ENCODE peak calls at places on chromosomes 1 and 21, in ten cellular contexts. I is endothelial cell; B is fibroblast of lung; C is WTC11; G is GM06990; R is dorsolateral prefrontal cortex; H is brain microvascular endothelial cell; O is cardiac muscle cell; E is activated CD8-positive, alpha-beta T cell treated with anti-CD3 and anti-CD28 coated beads for 36 hours; J is IMR-90. V is an unnamed sample.

GRCh38 chr21:42421018-42421793 is 17.5 kb downstream of the UBASH3A start:
- DNase-seq in O (no peak), J (no peak), R (no peak), C (no peak), H (no peak), G (no peak), E (peak; percentile 68), B (no peak), I (no peak), V (no peak)

GRCh38 chr1:210535796-210536195 is 207.1 kb downstream of the HHAT start:
- DNase-seq in E (no peak), H (no peak), G (no peak), R (no peak), I (no peak), O (no peak), J (no peak), C (no peak), B (no peak), V (no peak)

GRCh38 chr1:72435025-72435424 is 152.7 kb upstream of the NEGR1 start:
- DNase-seq in C (no peak), B (peak; percentile 68), R (no peak), H (peak; percentile 23), I (no peak), G (no peak), O (no peak), J (peak; percentile 80), E (no peak), V (peak; percentile 20)

GRCh38 chr1:14345925-14346550 is 252.4 kb upstream of the KAZN start:
- DNase-seq in E (no peak), O (no peak), H (no peak), J (no peak), C (no peak), B (peak; percentile 48), R (no peak), I (no peak), G (no peak), V (peak; percentile 14)

GRCh38 chr1:204573563-204573925 is 57.3 kb downstream of the MDM4 start:
- DNase-seq in R (no peak), O (no peak), J (peak; percentile 63), I (no peak), E (no peak), G (no peak), C (no peak), H (peak; percentile 24), B (peak; percentile 62), V (no peak)

GRCh38 chr1:19643602-19644419 is at the start of gene NBL1:
- DNase-seq in H (peak; percentile 37), R (no peak), C (no peak), E (peak; percentile 80), J (peak; percentile 54), G (no peak), O (peak; percentile 55), I (no peak), B (peak; percentile 69), V (peak; percentile 52)

GRCh38 chr1:205631010-205631726 is 643 bp downstream of the ELK4 start:
- DNase-seq in I (peak; percentile 78), B (peak; percentile 84), H (peak; percentile 68), C (peak; percentile 81), O (peak; percentile 92), G (peak; percentile 92), J (peak; percentile 76), E (peak; percentile 94), R (peak; percentile 39), V (peak; percentile 97)

GRCh38 chr1:246329900-246330299 is 177.2 kb downstream of the SMYD3 start:
- DNase-seq in H (no peak), R (no peak), E (peak; percentile 64), O (no peak), B (peak; percentile 2), C (no peak), G (peak; percentile 85), J (no peak), I (no peak), V (peak; percentile 89)

GRCh38 chr21:23496729-23497128 is 2110.6 kb downstream of the MRPL39 start:
- DNase-seq in B (no peak), C (no peak), E (no peak), O (no peak), I (no peak), G (no peak), J (no peak), R (no peak), H (no peak), V (peak; percentile 16)

GRCh38 chr1:16156848-16157495 is 1.1 kb upstream of the EPHA2 start:
- DNase-seq in C (no peak), O (no peak), I (peak; percentile 51), R (no peak), E (no peak), B (peak; percentile 80), G (no peak), H (no peak), J (peak; percentile 71), V (no peak)

GRCh38 chr21:31293986-31294385 is 50.1 kb downstream of the TIAM1 start:
- DNase-seq in C (no peak), B (peak; percentile 98), O (no peak), E (peak; percentile 87), G (no peak), I (no peak), J (peak; percentile 94), R (no peak), H (peak; percentile 92), V (no peak)

GRCh38 chr1:151832318-151832984 is 849 bp upstream of the RORC start:
- DNase-seq in B (no peak), J (peak; percentile 41), O (no peak), C (no peak), R (peak; percentile 51), H (no peak), G (no peak), I (no peak), E (no peak), V (no peak)

GRCh38 chr1:208497866-208498541 is 253.8 kb upstream of the PLXNA2 start:
- DNase-seq in R (no peak), G (no peak), J (no peak), I (no peak), B (no peak), H (no peak), C (no peak), E (no peak), O (no peak), V (no peak)

GRCh38 chr1:87501738-87502137 is 173.1 kb downstream of the LMO4 start:
- DNase-seq in R (no peak), I (no peak), G (no peak), H (no peak), E (no peak), O (no peak), J (peak; percentile 8), C (no peak), B (no peak), V (no peak)

GRCh38 chr1:3032970-3033794 is 11.9 kb downstream of the ACTRT2 start:
- DNase-seq in R (peak; percentile 8), O (no peak), I (no peak), G (no peak), J (no peak), C (no peak), H (no peak), E (peak; percentile 58), B (no peak), V (no peak)

GRCh38 chr1:51313268-51313852 is 17.0 kb downstream of the TTC39A start:
- DNase-seq in J (no peak), I (peak; percentile 46), B (no peak), E (no peak), G (no peak), H (no peak), O (no peak), R (no peak), C (peak; percentile 54), V (no peak)

GRCh38 chr1:51311826-51312225 is 18.5 kb downstream of the TTC39A start:
- DNase-seq in C (no peak), I (no peak), G (no peak), J (no peak), E (no peak), R (no peak), B (no peak), H (no peak), O (no peak), V (no peak)

GRCh38 chr1:51309291-51309690 is 21.1 kb downstream of the TTC39A start:
- DNase-seq in O (no peak), H (no peak), B (no peak), C (no peak), E (no peak), J (no peak), R (no peak), I (no peak), G (no peak), V (no peak)

GRCh38 chr1:51312718-51313117 is 17.6 kb downstream of the TTC39A start:
- DNase-seq in C (no peak), B (no peak), G (no peak), J (no peak), O (no peak), E (no peak), R (no peak), H (no peak), I (no peak), V (no peak)

GRCh38 chr1:51310871-51311613 is 19.3 kb downstream of the TTC39A start:
- DNase-seq in O (no peak), R (no peak), E (peak; percentile 19), H (no peak), G (no peak), J (no peak), C (no peak), B (no peak), I (no peak), V (no peak)
- TF ChIP-seq CTCF in O (peak; percentile 9), R (no peak), E (no peak), H (peak; percentile 39), G (no peak), J (no peak), C (no peak), B (no peak), I (no peak), V (no peak)

GRCh38 chr1:32413507-32414185 is 19.4 kb upstream of the BSDC1 start:
- DNase-seq in R (no peak), G (peak; percentile 25), B (peak; percentile 22), I (peak; percentile 10), C (peak; percentile 60), E (peak; percentile 85), J (peak; percentile 68), H (peak; percentile 17), O (peak; percentile 58), V (peak; percentile 89)
- TF ChIP-seq CTCF in R (peak; percentile 81), G (peak; percentile 77), B (peak; percentile 70), I (peak; percentile 76), C (peak; percentile 86), E (peak; percentile 87), J (peak; percentile 77), H (peak; percentile 78), O (peak; percentile 75), V (peak; percentile 80)

GRCh38 chr1:195580988-195581387 is 1027.3 kb downstream of the KCNT2 start:
- DNase-seq in J (peak; percentile 13), I (no peak), B (no peak), R (no peak), C (no peak), G (no peak), E (no peak), O (no peak), H (no peak), V (no peak)
- TF ChIP-seq CTCF in J (no peak), I (peak; percentile 65), B (no peak), R (peak; percentile 10), C (no peak), G (no peak), E (no peak), O (no peak), H (no peak), V (no peak)

DNA sequence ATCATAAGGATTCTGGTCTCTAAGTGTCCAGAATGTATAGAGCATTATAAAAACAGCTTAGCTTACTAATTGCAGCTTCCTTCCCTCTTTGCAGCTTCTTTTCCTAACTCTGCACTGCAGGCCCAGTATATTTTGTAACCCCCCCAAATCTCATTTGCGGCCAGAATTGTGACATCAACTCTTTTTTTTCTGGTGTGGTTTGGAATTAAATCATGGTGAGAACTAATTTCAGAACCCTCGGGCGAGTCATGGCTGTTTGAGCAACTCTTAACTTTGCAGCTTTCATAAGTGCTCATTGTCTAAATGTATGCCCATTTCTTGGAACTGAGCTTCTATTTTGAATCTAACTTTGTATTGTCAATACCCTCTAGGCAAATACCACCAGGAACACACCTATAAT is 187.4 kb downstream of the CYYR1 start:
- DNase-seq in G (no peak), R (no peak), E (no peak), I (no peak), C (no peak), B (no peak), O (no peak), J (no peak), H (no peak), V (no peak)
- TF ChIP-seq CTCF in G (no peak), R (no peak), E (no peak), I (no peak), C (no peak), B (no peak), O (no peak), J (no peak), H (no peak), V (no peak)

V was measured in GM12865.